ENCODE peak calls at places on chromosomes 1 and 21, in four cellular contexts. One of them, this sample, is unnamed.

GRCh38 chr1:41704189-41704588 is 214.5 kb downstream of the HIVEP3 start:
- DNase-seq in bronchial epithelial cell: no peak
- DNase-seq in GM20000: no peak
- DNase-seq in HFFc6: no peak
- DNase-seq in this sample: no peak

GRCh38 chr1:119587328-119587727 is 60.7 kb downstream of the ZNF697 start:
- DNase-seq in HFFc6: peak; percentile 34
- DNase-seq in GM20000: no peak
- DNase-seq in bronchial epithelial cell: no peak
- DNase-seq in this sample: no peak

GRCh38 chr1:82979593-82980230 is 1019.2 kb downstream of the TTLL7 start:
- DNase-seq in HFFc6: no peak
- DNase-seq in GM20000: peak; percentile 32
- DNase-seq in bronchial epithelial cell: no peak
- DNase-seq in this sample: no peak

GRCh38 chr21:29887313-29888009 is 52.3 kb downstream of the GRIK1 start:
- DNase-seq in GM20000: no peak
- DNase-seq in bronchial epithelial cell: peak; percentile 48
- DNase-seq in HFFc6: no peak
- DNase-seq in this sample: no peak

GRCh38 chr1:86703696-86704455 is 500 bp upstream of the SH3GLB1 start:
- DNase-seq in bronchial epithelial cell: peak; percentile 24
- DNase-seq in GM20000: peak; percentile 34
- DNase-seq in HFFc6: no peak
- DNase-seq in this sample: no peak

GRCh38 chr1:154906621-154907081 is 29.9 kb downstream of the PMVK start:
- DNase-seq in HFFc6: no peak
- DNase-seq in GM20000: no peak
- DNase-seq in bronchial epithelial cell: peak; percentile 45
- DNase-seq in this sample: no peak

GRCh38 chr21:41926068-41926806 is 27.6 kb downstream of the C2CD2 start:
- DNase-seq in HFFc6: no peak
- DNase-seq in bronchial epithelial cell: peak; percentile 47
- DNase-seq in GM20000: peak; percentile 69
- DNase-seq in this sample: no peak

GRCh38 chr1:68379085-68379478 is 70.7 kb downstream of the RPE65 start:
- DNase-seq in HFFc6: peak; percentile 21
- DNase-seq in bronchial epithelial cell: peak; percentile 48
- DNase-seq in GM20000: no peak
- DNase-seq in this sample: no peak

GRCh38 chr1:119373465-119373864 is 4.9 kb downstream of the HAO2 start:
- DNase-seq in GM20000: no peak
- DNase-seq in bronchial epithelial cell: peak; percentile 93
- DNase-seq in HFFc6: peak; percentile 52
- DNase-seq in this sample: no peak

GRCh38 chr1:225700164-225700740 is 47.3 kb upstream of the ENAH start:
- DNase-seq in bronchial epithelial cell: peak; percentile 100
- DNase-seq in HFFc6: peak; percentile 99
- DNase-seq in GM20000: no peak
- DNase-seq in this sample: peak; percentile 98

GRCh38 chr21:17491716-17492414 is 21.0 kb upstream of the CXADR start:
- DNase-seq in bronchial epithelial cell: peak; percentile 98
- DNase-seq in HFFc6: peak; percentile 94
- DNase-seq in GM20000: no peak
- DNase-seq in this sample: peak; percentile 84

GRCh38 chr1:153032677-153033308 is 1.8 kb downstream of the SPRR1B start:
- DNase-seq in bronchial epithelial cell: peak; percentile 99
- DNase-seq in HFFc6: peak; percentile 65
- DNase-seq in GM20000: no peak
- DNase-seq in this sample: peak; percentile 28

GRCh38 chr1:175933801-175934200 is 190.4 kb upstream of the TNR start:
- DNase-seq in HFFc6: no peak
- DNase-seq in GM20000: no peak
- DNase-seq in bronchial epithelial cell: no peak
- DNase-seq in this sample: no peak

GRCh38 chr1:10851024-10852013 is 54.9 kb upstream of the CASZ1 start:
- DNase-seq in HFFc6: no peak
- DNase-seq in GM20000: no peak
- DNase-seq in bronchial epithelial cell: no peak
- DNase-seq in this sample: no peak

GRCh38 chr1:50977575-50978143 is 7.6 kb downstream of the CDKN2C start:
- DNase-seq in GM20000: peak; percentile 81
- DNase-seq in bronchial epithelial cell: no peak
- DNase-seq in HFFc6: peak; percentile 38
- DNase-seq in this sample: no peak

GRCh38 chr1:938088-938683 is 14.5 kb downstream of the SAMD11 start:
- DNase-seq in HFFc6: peak; percentile 71
- DNase-seq in bronchial epithelial cell: peak; percentile 25
- DNase-seq in GM20000: no peak
- DNase-seq in this sample: no peak

GRCh38 chr1:50368179-50369007 is 54.9 kb downstream of the DMRTA2 start:
- DNase-seq in HFFc6: no peak
- DNase-seq in GM20000: peak; percentile 67
- DNase-seq in bronchial epithelial cell: no peak
- DNase-seq in this sample: no peak

GRCh38 chr1:66267211-66267940 is 266.6 kb upstream of the SGIP1 start:
- DNase-seq in GM20000: no peak
- DNase-seq in HFFc6: no peak
- DNase-seq in bronchial epithelial cell: no peak
- DNase-seq in this sample: no peak

GRCh38 chr1:182910143-182910542 is 42.8 kb downstream of the SHCBP1L start:
- DNase-seq in GM20000: no peak
- DNase-seq in HFFc6: no peak
- DNase-seq in bronchial epithelial cell: no peak
- DNase-seq in this sample: no peak
- TF ChIP-seq CTCF in GM20000: no peak
- TF ChIP-seq CTCF in HFFc6: no peak
- TF ChIP-seq CTCF in bronchial epithelial cell: no peak
- TF ChIP-seq CTCF in this sample: no peak

GRCh38 chr1:9428601-9429368 is 110.5 kb upstream of the SLC25A33 start:
- DNase-seq in GM20000: peak; percentile 93
- DNase-seq in HFFc6: peak; percentile 98
- DNase-seq in bronchial epithelial cell: peak; percentile 99
- DNase-seq in this sample: peak; percentile 88
- TF ChIP-seq CTCF in GM20000: peak; percentile 13
- TF ChIP-seq CTCF in HFFc6: no peak
- TF ChIP-seq CTCF in bronchial epithelial cell: peak; percentile 30
- TF ChIP-seq CTCF in this sample: no peak

GRCh38 chr1:58975888-58976287 is 192.0 kb upstream of the JUN start:
- DNase-seq in HFFc6: no peak
- DNase-seq in GM20000: no peak
- DNase-seq in bronchial epithelial cell: peak; percentile 89
- DNase-seq in this sample: no peak

GRCh38 chr1:58966917-58967733 is 183.3 kb upstream of the JUN start:
- DNase-seq in HFFc6: no peak
- DNase-seq in GM20000: no peak
- DNase-seq in bronchial epithelial cell: no peak
- DNase-seq in this sample: no peak

GRCh38 chr1:58968360-58968952 is 184.6 kb upstream of the JUN start:
- DNase-seq in GM20000: peak; percentile 68
- DNase-seq in HFFc6: no peak
- DNase-seq in bronchial epithelial cell: no peak
- DNase-seq in this sample: no peak

GRCh38 chr1:58976294-58976693 is 192.4 kb upstream of the JUN start:
- DNase-seq in bronchial epithelial cell: no peak
- DNase-seq in HFFc6: no peak
- DNase-seq in GM20000: no peak
- DNase-seq in this sample: no peak

GRCh38 chr1:58971629-58972140 is 187.8 kb upstream of the JUN start:
- DNase-seq in GM20000: no peak
- DNase-seq in bronchial epithelial cell: peak; percentile 76
- DNase-seq in HFFc6: no peak
- DNase-seq in this sample: no peak
- TF ChIP-seq CTCF in GM20000: no peak
- TF ChIP-seq CTCF in bronchial epithelial cell: no peak
- TF ChIP-seq CTCF in HFFc6: no peak
- TF ChIP-seq CTCF in this sample: no peak

DNA sequence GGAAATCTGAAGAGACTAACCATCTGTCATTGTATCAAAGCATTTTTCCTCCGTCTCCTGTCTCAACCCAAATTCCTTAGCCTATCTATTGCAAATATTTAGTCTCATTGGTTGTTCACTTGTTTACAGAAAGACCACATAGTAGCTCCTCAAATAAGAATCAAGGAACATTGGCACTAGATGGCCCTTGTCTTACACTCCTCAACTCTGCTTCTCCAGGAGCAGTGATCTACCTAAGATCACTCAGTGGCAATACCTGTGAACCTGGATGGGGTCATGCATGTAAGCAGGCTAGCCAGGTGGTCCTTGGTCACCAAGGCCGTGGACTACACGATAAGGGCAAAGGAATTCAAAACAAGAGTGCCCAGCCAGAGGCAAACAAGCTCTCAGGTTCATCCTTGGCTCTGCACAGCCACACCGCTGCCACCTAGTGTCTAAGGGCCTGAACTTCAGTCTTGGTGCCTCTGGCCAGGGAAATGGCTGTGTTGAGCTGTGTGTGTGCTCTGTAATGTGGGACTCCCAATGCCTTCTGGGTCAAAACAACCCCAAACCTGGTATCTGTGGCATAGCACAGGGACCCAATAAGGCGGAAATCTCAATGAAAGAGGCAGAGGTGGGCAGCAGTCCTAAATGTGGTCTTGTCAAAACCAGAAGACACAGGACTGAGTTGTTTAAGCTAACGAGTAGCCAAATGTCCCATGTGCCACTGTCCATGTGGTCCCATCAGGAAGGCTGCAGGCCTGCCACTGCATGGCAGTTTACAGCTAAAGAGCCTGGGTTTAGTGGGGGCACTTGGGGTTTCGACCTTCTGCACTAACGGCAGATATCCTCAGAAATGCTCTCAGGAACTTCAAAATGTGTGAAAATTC is 54.5 kb downstream of the GPR161 start:
- DNase-seq in bronchial epithelial cell: peak; percentile 67
- DNase-seq in GM20000: peak; percentile 81
- DNase-seq in HFFc6: peak; percentile 75
- DNase-seq in this sample: peak; percentile 38
- TF ChIP-seq CTCF in bronchial epithelial cell: peak; percentile 99
- TF ChIP-seq CTCF in GM20000: peak; percentile 97
- TF ChIP-seq CTCF in HFFc6: peak; percentile 89
- TF ChIP-seq CTCF in this sample: peak; percentile 96

GRCh38 chr1:159854693-159855192 is 7.7 kb downstream of the VSIG8 start:
- DNase-seq in HFFc6: peak; percentile 71
- DNase-seq in bronchial epithelial cell: peak; percentile 50
- DNase-seq in GM20000: peak; percentile 77
- DNase-seq in this sample: no peak

GRCh38 chr1:159857889-159858288 is 4.6 kb downstream of the VSIG8 start:
- DNase-seq in bronchial epithelial cell: no peak
- DNase-seq in HFFc6: no peak
- DNase-seq in GM20000: no peak
- DNase-seq in this sample: no peak

GRCh38 chr1:159855709-159856108 is 6.7 kb downstream of the VSIG8 start:
- DNase-seq in GM20000: no peak
- DNase-seq in HFFc6: no peak
- DNase-seq in bronchial epithelial cell: no peak
- DNase-seq in this sample: no peak

GRCh38 chr1:159854101-159854692 is 8.3 kb downstream of the VSIG8 start:
- DNase-seq in HFFc6: no peak
- DNase-seq in bronchial epithelial cell: no peak
- DNase-seq in GM20000: no peak
- DNase-seq in this sample: no peak

GRCh38 chr1:159856576-159856975 is 5.9 kb downstream of the VSIG8 start:
- DNase-seq in HFFc6: no peak
- DNase-seq in GM20000: no peak
- DNase-seq in bronchial epithelial cell: peak; percentile 35
- DNase-seq in this sample: no peak
- TF ChIP-seq CTCF in HFFc6: no peak
- TF ChIP-seq CTCF in GM20000: no peak
- TF ChIP-seq CTCF in bronchial epithelial cell: no peak
- TF ChIP-seq CTCF in this sample: no peak

GRCh38 chr21:44337941-44338895 is 972 bp downstream of the CFAP410 start:
- DNase-seq in GM20000: peak; percentile 70
- DNase-seq in bronchial epithelial cell: peak; percentile 60
- DNase-seq in HFFc6: peak; percentile 44
- DNase-seq in this sample: peak; percentile 5
- TF ChIP-seq CTCF in GM20000: no peak
- TF ChIP-seq CTCF in bronchial epithelial cell: peak; percentile 60
- TF ChIP-seq CTCF in HFFc6: peak; percentile 58
- TF ChIP-seq CTCF in this sample: peak; percentile 51

This sample was measured in AG04449.